ENCODE peak calls at places on chromosomes 2 and 18, in seven cellular contexts. One of them, this sample, is unnamed.
A peak's percentile ranks its signal among the peaks of the same experiment; 100 is the strongest.

GRCh38 chr2:160474891-160475795 is 18.5 kb downstream of the RBMS1 start:
- DNase-seq in fibroblast of lung: peak; percentile 42
- DNase-seq in pancreas: no peak
- DNase-seq in neural progenitor cell: no peak
- DNase-seq in keratinocyte: no peak
- DNase-seq in cardiac muscle cell: no peak
- DNase-seq in astrocyte: peak; percentile 37
- DNase-seq in this sample: peak; percentile 28

GRCh38 chr2:112048887-112049286 is 6.2 kb upstream of the TMEM87B start:
- DNase-seq in astrocyte: peak; percentile 32
- DNase-seq in fibroblast of lung: peak; percentile 56
- DNase-seq in pancreas: no peak
- DNase-seq in cardiac muscle cell: peak; percentile 47
- DNase-seq in neural progenitor cell: peak; percentile 37
- DNase-seq in keratinocyte: no peak
- DNase-seq in this sample: peak; percentile 79

GRCh38 chr18:36153203-36153602 is 23.5 kb downstream of the ELP2 start:
- DNase-seq in fibroblast of lung: peak; percentile 99
- DNase-seq in neural progenitor cell: no peak
- DNase-seq in pancreas: no peak
- DNase-seq in cardiac muscle cell: no peak
- DNase-seq in astrocyte: peak; percentile 99
- DNase-seq in keratinocyte: no peak
- DNase-seq in this sample: no peak

GRCh38 chr2:154697422-154698237 is 865 bp upstream of the KCNJ3 start:
- DNase-seq in cardiac muscle cell: peak; percentile 65
- DNase-seq in neural progenitor cell: peak; percentile 83
- DNase-seq in fibroblast of lung: peak; percentile 6
- DNase-seq in keratinocyte: no peak
- DNase-seq in astrocyte: peak; percentile 1
- DNase-seq in pancreas: peak; percentile 77
- DNase-seq in this sample: peak; percentile 10

GRCh38 chr18:2540575-2540974 is 30.7 kb downstream of the METTL4 start:
- DNase-seq in cardiac muscle cell: no peak
- DNase-seq in fibroblast of lung: peak; percentile 20
- DNase-seq in pancreas: no peak
- DNase-seq in neural progenitor cell: no peak
- DNase-seq in keratinocyte: no peak
- DNase-seq in astrocyte: no peak
- DNase-seq in this sample: no peak

GRCh38 chr2:238458641-238459040 is 31.9 kb downstream of the ASB1 start:
- DNase-seq in fibroblast of lung: peak; percentile 39
- DNase-seq in pancreas: no peak
- DNase-seq in neural progenitor cell: no peak
- DNase-seq in cardiac muscle cell: no peak
- DNase-seq in keratinocyte: no peak
- DNase-seq in astrocyte: peak; percentile 23
- DNase-seq in this sample: no peak

GRCh38 chr2:95042472-95043271 is 17.2 kb downstream of the MAL start:
- DNase-seq in keratinocyte: no peak
- DNase-seq in pancreas: no peak
- DNase-seq in fibroblast of lung: no peak
- DNase-seq in astrocyte: no peak
- DNase-seq in neural progenitor cell: no peak
- DNase-seq in cardiac muscle cell: no peak
- DNase-seq in this sample: no peak

GRCh38 chr2:177283871-177284270 is 19.3 kb upstream of the NFE2L2 start:
- DNase-seq in astrocyte: no peak
- DNase-seq in neural progenitor cell: no peak
- DNase-seq in cardiac muscle cell: no peak
- DNase-seq in pancreas: no peak
- DNase-seq in fibroblast of lung: no peak
- DNase-seq in keratinocyte: no peak
- DNase-seq in this sample: no peak

GRCh38 chr2:45001629-45002385 is 7.4 kb downstream of the SIX2 start:
- DNase-seq in astrocyte: no peak
- DNase-seq in neural progenitor cell: peak; percentile 33
- DNase-seq in fibroblast of lung: no peak
- DNase-seq in pancreas: no peak
- DNase-seq in cardiac muscle cell: no peak
- DNase-seq in keratinocyte: no peak
- DNase-seq in this sample: no peak

GRCh38 chr2:128091691-128092050 is 671 bp downstream of the UGGT1 start:
- DNase-seq in neural progenitor cell: no peak
- DNase-seq in pancreas: no peak
- DNase-seq in astrocyte: peak; percentile 14
- DNase-seq in keratinocyte: no peak
- DNase-seq in cardiac muscle cell: no peak
- DNase-seq in fibroblast of lung: no peak
- DNase-seq in this sample: peak; percentile 33

GRCh38 chr18:78496095-78496494 is 483.5 kb upstream of the SALL3 start:
- DNase-seq in neural progenitor cell: no peak
- DNase-seq in astrocyte: no peak
- DNase-seq in fibroblast of lung: no peak
- DNase-seq in pancreas: peak; percentile 28
- DNase-seq in keratinocyte: no peak
- DNase-seq in cardiac muscle cell: no peak
- DNase-seq in this sample: no peak

GRCh38 chr2:169979025-169979424 is 151.8 kb downstream of the UBR3 start:
- DNase-seq in astrocyte: no peak
- DNase-seq in pancreas: no peak
- DNase-seq in neural progenitor cell: no peak
- DNase-seq in fibroblast of lung: no peak
- DNase-seq in keratinocyte: no peak
- DNase-seq in cardiac muscle cell: no peak
- DNase-seq in this sample: no peak

GRCh38 chr2:100786297-100786658 is 33.7 kb upstream of the NPAS2 start:
- DNase-seq in cardiac muscle cell: no peak
- DNase-seq in keratinocyte: peak; percentile 78
- DNase-seq in astrocyte: peak; percentile 97
- DNase-seq in neural progenitor cell: no peak
- DNase-seq in fibroblast of lung: peak; percentile 97
- DNase-seq in pancreas: no peak
- DNase-seq in this sample: no peak

GRCh38 chr2:106161938-106162814 is 31.9 kb downstream of the UXS1 start:
- DNase-seq in astrocyte: peak; percentile 25
- DNase-seq in keratinocyte: no peak
- DNase-seq in neural progenitor cell: no peak
- DNase-seq in pancreas: no peak
- DNase-seq in cardiac muscle cell: peak; percentile 83
- DNase-seq in fibroblast of lung: peak; percentile 47
- DNase-seq in this sample: no peak

GRCh38 chr2:201270293-201271001 is 10.1 kb downstream of the CASP8 start:
- DNase-seq in pancreas: no peak
- DNase-seq in neural progenitor cell: no peak
- DNase-seq in astrocyte: no peak
- DNase-seq in keratinocyte: no peak
- DNase-seq in cardiac muscle cell: no peak
- DNase-seq in fibroblast of lung: no peak
- DNase-seq in this sample: no peak

GRCh38 chr2:201275069-201275468 is 14.7 kb downstream of the CASP8 start:
- DNase-seq in pancreas: no peak
- DNase-seq in neural progenitor cell: no peak
- DNase-seq in cardiac muscle cell: no peak
- DNase-seq in astrocyte: no peak
- DNase-seq in keratinocyte: no peak
- DNase-seq in fibroblast of lung: no peak
- DNase-seq in this sample: no peak

GRCh38 chr2:201269764-201270163 is 9.4 kb downstream of the CASP8 start:
- DNase-seq in fibroblast of lung: no peak
- DNase-seq in pancreas: no peak
- DNase-seq in keratinocyte: no peak
- DNase-seq in neural progenitor cell: no peak
- DNase-seq in cardiac muscle cell: no peak
- DNase-seq in astrocyte: no peak
- DNase-seq in this sample: no peak

GRCh38 chr2:201273330-201273983 is 13.1 kb downstream of the CASP8 start:
- DNase-seq in fibroblast of lung: no peak
- DNase-seq in astrocyte: no peak
- DNase-seq in pancreas: no peak
- DNase-seq in cardiac muscle cell: no peak
- DNase-seq in neural progenitor cell: no peak
- DNase-seq in keratinocyte: no peak
- DNase-seq in this sample: no peak

DNA sequence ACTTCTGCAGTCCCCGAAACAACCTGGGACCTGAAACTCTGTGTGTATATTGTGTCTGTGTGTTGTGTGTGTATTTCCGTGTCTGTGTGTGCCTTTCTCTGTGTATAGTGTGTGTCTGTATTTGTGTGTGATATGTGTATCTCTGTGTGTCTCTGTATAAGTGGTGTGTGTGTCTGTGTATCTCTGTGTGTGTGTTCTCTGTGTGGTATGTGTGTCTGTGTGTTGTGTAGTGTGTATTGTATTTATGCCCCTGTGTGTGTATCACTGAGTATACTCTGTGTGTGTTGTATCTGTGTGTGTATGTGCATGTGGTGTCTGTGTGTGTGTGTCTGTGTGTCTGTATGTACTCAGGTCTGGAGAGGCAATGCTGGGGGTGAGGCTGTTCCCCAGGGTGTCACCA is 11.6 kb downstream of the CASP8 start:
- DNase-seq in neural progenitor cell: no peak
- DNase-seq in cardiac muscle cell: no peak
- DNase-seq in pancreas: no peak
- DNase-seq in fibroblast of lung: no peak
- DNase-seq in astrocyte: no peak
- DNase-seq in keratinocyte: no peak
- DNase-seq in this sample: no peak
- H3K36me3 ChIP-seq in neural progenitor cell: no peaks in the 10 kb centered on the region
- H3K36me3 ChIP-seq in cardiac muscle cell: no peaks in the 10 kb centered on the region
- H3K36me3 ChIP-seq in pancreas: peaks cover 8% of the 10 kb centered on the region
- H3K36me3 ChIP-seq in fibroblast of lung: peaks cover 11% of the 10 kb centered on the region
- H3K36me3 ChIP-seq in astrocyte: peaks cover 17% of the 10 kb centered on the region
- H3K36me3 ChIP-seq in keratinocyte: peaks cover 22% of the 10 kb centered on the region
- H3K36me3 ChIP-seq in this sample: no peaks in the 10 kb centered on the region

DNA sequence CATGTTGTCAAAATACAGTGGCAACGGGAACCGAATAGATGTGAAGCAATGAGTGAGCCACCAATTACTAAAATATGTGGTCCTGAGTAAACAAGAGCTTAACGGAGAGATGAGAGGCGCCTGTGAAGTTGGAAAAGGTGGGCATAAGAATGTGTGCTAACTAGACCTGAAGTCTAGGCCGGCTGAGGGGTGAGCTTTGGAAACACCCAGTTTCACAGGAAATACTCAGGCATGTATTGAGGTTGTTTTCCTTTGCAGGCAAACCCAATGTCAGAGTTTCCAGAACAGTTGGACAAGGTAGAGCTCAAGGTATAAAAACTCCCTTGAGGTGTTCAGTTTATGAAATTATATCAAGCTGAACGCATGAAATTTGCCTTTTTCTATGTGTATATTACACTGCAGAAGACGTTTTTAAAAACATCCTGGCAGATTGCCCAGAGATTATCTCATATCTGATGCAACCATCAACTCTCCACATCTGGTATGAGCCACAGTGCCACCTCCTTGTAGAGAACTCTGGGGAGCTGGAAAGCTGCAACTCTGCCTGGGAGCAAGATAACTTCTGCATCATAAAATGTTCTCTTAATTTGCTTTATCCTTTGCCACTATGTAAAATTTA is 3.9 kb upstream of the WDSUB1 start:
- DNase-seq in keratinocyte: peak; percentile 32
- DNase-seq in cardiac muscle cell: no peak
- DNase-seq in astrocyte: peak; percentile 56
- DNase-seq in pancreas: no peak
- DNase-seq in neural progenitor cell: no peak
- DNase-seq in fibroblast of lung: peak; percentile 66
- DNase-seq in this sample: peak; percentile 84
- H3K9me3 ChIP-seq in keratinocyte: no peaks in the 10 kb centered on the region
- H3K9me3 ChIP-seq in cardiac muscle cell: no peaks in the 10 kb centered on the region
- H3K9me3 ChIP-seq in astrocyte: no peaks in the 10 kb centered on the region
- H3K9me3 ChIP-seq in pancreas: no peaks in the 10 kb centered on the region
- H3K9me3 ChIP-seq in neural progenitor cell: no peaks in the 10 kb centered on the region
- H3K9me3 ChIP-seq in fibroblast of lung: no peaks in the 10 kb centered on the region
- H3K9me3 ChIP-seq in this sample: no peaks in the 10 kb centered on the region

GRCh38 chr2:232658217-232658785 is 24.9 kb downstream of the EFHD1 start:
- DNase-seq in neural progenitor cell: no peak
- DNase-seq in astrocyte: no peak
- DNase-seq in cardiac muscle cell: peak; percentile 18
- DNase-seq in fibroblast of lung: no peak
- DNase-seq in keratinocyte: no peak
- DNase-seq in pancreas: no peak
- DNase-seq in this sample: no peak

GRCh38 chr2:232666051-232666805 is 30.9 kb upstream of the GIGYF2 start:
- DNase-seq in pancreas: no peak
- DNase-seq in fibroblast of lung: no peak
- DNase-seq in keratinocyte: no peak
- DNase-seq in cardiac muscle cell: no peak
- DNase-seq in neural progenitor cell: no peak
- DNase-seq in astrocyte: no peak
- DNase-seq in this sample: no peak

GRCh38 chr2:232659359-232659758 is 26.0 kb downstream of the EFHD1 start:
- DNase-seq in cardiac muscle cell: no peak
- DNase-seq in pancreas: no peak
- DNase-seq in fibroblast of lung: peak; percentile 30
- DNase-seq in keratinocyte: no peak
- DNase-seq in astrocyte: peak; percentile 13
- DNase-seq in neural progenitor cell: no peak
- DNase-seq in this sample: no peak

GRCh38 chr2:232667989-232668583 is 29.0 kb upstream of the GIGYF2 start:
- DNase-seq in neural progenitor cell: peak; percentile 17
- DNase-seq in cardiac muscle cell: no peak
- DNase-seq in fibroblast of lung: peak; percentile 25
- DNase-seq in pancreas: no peak
- DNase-seq in astrocyte: no peak
- DNase-seq in keratinocyte: no peak
- DNase-seq in this sample: no peak

GRCh38 chr2:232662486-232663260 is 29.3 kb downstream of the EFHD1 start:
- DNase-seq in fibroblast of lung: no peak
- DNase-seq in keratinocyte: no peak
- DNase-seq in astrocyte: no peak
- DNase-seq in neural progenitor cell: no peak
- DNase-seq in cardiac muscle cell: no peak
- DNase-seq in pancreas: no peak
- DNase-seq in this sample: no peak
- H3K4me1 ChIP-seq in fibroblast of lung: no peaks in the 10 kb centered on the region
- H3K4me1 ChIP-seq in keratinocyte: no peaks in the 10 kb centered on the region
- H3K4me1 ChIP-seq in astrocyte: no peaks in the 10 kb centered on the region
- H3K4me1 ChIP-seq in neural progenitor cell: peaks cover 2% of the 10 kb centered on the region
- H3K4me1 ChIP-seq in cardiac muscle cell: no peaks in the 10 kb centered on the region
- H3K4me1 ChIP-seq in pancreas: no peaks in the 10 kb centered on the region
- H3K4me1 ChIP-seq in this sample: no peaks in the 10 kb centered on the region

GRCh38 chr2:171046056-171046560 is 114.6 kb downstream of the TLK1 start:
- DNase-seq in fibroblast of lung: peak; percentile 15
- DNase-seq in keratinocyte: no peak
- DNase-seq in pancreas: no peak
- DNase-seq in cardiac muscle cell: no peak
- DNase-seq in astrocyte: peak; percentile 12
- DNase-seq in neural progenitor cell: peak; percentile 37
- DNase-seq in this sample: no peak

GRCh38 chr2:171044416-171044815 is 115.4 kb downstream of the GORASP2 start:
- DNase-seq in astrocyte: no peak
- DNase-seq in fibroblast of lung: no peak
- DNase-seq in keratinocyte: no peak
- DNase-seq in pancreas: no peak
- DNase-seq in neural progenitor cell: no peak
- DNase-seq in cardiac muscle cell: no peak
- DNase-seq in this sample: no peak

DNA sequence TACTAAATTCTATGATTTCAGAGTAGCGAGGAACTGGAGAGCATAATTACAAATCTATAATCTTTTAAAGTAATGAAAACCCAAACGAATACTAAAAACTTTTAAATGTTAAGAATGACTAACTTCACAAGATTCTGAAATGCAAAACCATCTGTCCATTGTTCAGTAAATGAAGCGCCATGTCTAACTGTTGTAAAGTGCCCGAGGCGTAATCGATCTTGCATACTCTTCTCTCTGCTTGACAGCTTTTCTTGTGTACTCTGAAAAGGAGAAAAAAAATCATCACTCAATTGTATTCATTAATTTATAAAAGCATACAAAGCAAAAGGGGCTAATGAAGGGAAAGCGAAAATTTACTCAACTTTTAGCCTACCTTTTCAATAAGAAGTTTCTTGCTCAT is 111.0 kb downstream of the TLK1 start:
- DNase-seq in fibroblast of lung: no peak
- DNase-seq in keratinocyte: no peak
- DNase-seq in pancreas: no peak
- DNase-seq in cardiac muscle cell: no peak
- DNase-seq in astrocyte: no peak
- DNase-seq in neural progenitor cell: no peak
- DNase-seq in this sample: no peak
- H3K36me3 ChIP-seq in fibroblast of lung: no peaks in the 10 kb centered on the region
- H3K36me3 ChIP-seq in keratinocyte: peaks cover 20% of the 10 kb centered on the region
- H3K36me3 ChIP-seq in pancreas: peaks cover 10% of the 10 kb centered on the region
- H3K36me3 ChIP-seq in cardiac muscle cell: peaks cover 52% of the 10 kb centered on the region
- H3K36me3 ChIP-seq in astrocyte: peaks cover 6% of the 10 kb centered on the region
- H3K36me3 ChIP-seq in neural progenitor cell: peaks cover 18% of the 10 kb centered on the region
- H3K36me3 ChIP-seq in this sample: peaks cover 54% of the 10 kb centered on the region

This sample was measured in A673.